ENCODE peak calls at places on chromosomes 3 and 15, in ten cellular contexts. N is AG04450, W is gastrocnemius medialis, S is breast epithelium, D is mucosa of descending colon, M is neural progenitor cell, I is heart left ventricle, U is MM.1S, G is SK-N-MC, B is esophagus squamous epithelium. F is an unnamed sample.

GRCh38 chr3:29759443-29760033 is 478.7 kb downstream of the RBMS3 start:
- DNase-seq in U (no peak), D (no peak), N (no peak), B (no peak), S (no peak), I (peak; percentile 11), G (no peak), W (peak; percentile 15), M (peak; percentile 71), F (no peak)

GRCh38 chr3:164221297-164221696 is 857.0 kb downstream of the SI start:
- DNase-seq in W (no peak), U (no peak), I (no peak), B (no peak), G (no peak), M (no peak), N (no peak), D (no peak), S (no peak), F (no peak)

GRCh38 chr15:45100884-45101622 is 12.9 kb downstream of the DUOX2 start:
- DNase-seq in N (no peak), M (peak; percentile 16), G (no peak), W (no peak), B (no peak), I (no peak), U (no peak), D (no peak), S (no peak), F (peak; percentile 84)

GRCh38 chr3:193894121-193894863 is 241.7 kb upstream of the HES1 start:
- DNase-seq in I (peak; percentile 43), U (no peak), M (no peak), W (no peak), G (no peak), B (no peak), N (no peak), S (no peak), D (peak; percentile 67), F (no peak)

GRCh38 chr3:42704136-42704841 is 1.7 kb upstream of the HHATL start:
- DNase-seq in B (no peak), S (no peak), G (no peak), M (no peak), I (no peak), U (no peak), W (no peak), N (no peak), D (no peak), F (peak; percentile 41)

GRCh38 chr3:23565376-23565775 is 240.4 kb upstream of the UBE2E1 start:
- DNase-seq in B (no peak), M (peak; percentile 74), N (no peak), D (no peak), S (no peak), I (no peak), U (no peak), G (no peak), W (no peak), F (no peak)

GRCh38 chr3:142819214-142819613 is 69.7 kb downstream of the PCOLCE2 start:
- DNase-seq in I (no peak), G (no peak), U (no peak), N (no peak), B (no peak), M (no peak), D (no peak), S (no peak), W (no peak), F (no peak)

GRCh38 chr3:10459954-10460754 is 45.2 kb downstream of the ATP2B2 start:
- DNase-seq in G (no peak), N (peak; percentile 41), M (peak; percentile 98), B (no peak), I (peak; percentile 45), S (peak; percentile 19), D (no peak), W (no peak), U (peak; percentile 85), F (peak; percentile 96)

GRCh38 chr3:179811321-179812095 is 158.7 kb downstream of the USP13 start:
- DNase-seq in N (peak; percentile 65), M (peak; percentile 74), G (peak; percentile 47), I (peak; percentile 15), W (no peak), B (no peak), U (peak; percentile 78), D (no peak), S (no peak), F (peak; percentile 93)

GRCh38 chr3:48595526-48596121 is 495 bp upstream of the COL7A1 start:
- DNase-seq in N (peak; percentile 48), S (peak; percentile 43), D (peak; percentile 80), M (peak; percentile 26), B (no peak), I (no peak), U (no peak), W (no peak), G (no peak), F (peak; percentile 99)

GRCh38 chr3:123349201-123349535 is 99.7 kb downstream of the ADCY5 start:
- DNase-seq in N (no peak), B (no peak), S (no peak), G (no peak), M (no peak), D (no peak), W (no peak), U (no peak), I (no peak), F (peak; percentile 42)

GRCh38 chr15:94205366-94205765 is 26.0 kb upstream of the MCTP2 start:
- DNase-seq in B (no peak), D (no peak), U (no peak), G (peak; percentile 98), I (no peak), M (peak; percentile 5), N (no peak), W (no peak), S (no peak), F (no peak)

GRCh38 chr15:78049691-78050440 is 27.6 kb downstream of the TBC1D2B start:
- DNase-seq in D (no peak), U (peak; percentile 49), B (no peak), M (no peak), W (no peak), N (no peak), I (peak; percentile 41), G (no peak), S (no peak), F (peak; percentile 66)

GRCh38 chr3:66378256-66378655 is 122.6 kb downstream of the LRIG1 start:
- DNase-seq in M (peak; percentile 76), U (no peak), D (no peak), N (no peak), G (no peak), W (no peak), B (no peak), I (no peak), S (no peak), F (no peak)

GRCh38 chr3:146431240-146431639 is 38.1 kb downstream of the PLSCR2 start:
- DNase-seq in B (no peak), S (no peak), D (no peak), G (no peak), M (no peak), N (peak; percentile 20), U (no peak), W (no peak), I (no peak), F (no peak)

DNA sequence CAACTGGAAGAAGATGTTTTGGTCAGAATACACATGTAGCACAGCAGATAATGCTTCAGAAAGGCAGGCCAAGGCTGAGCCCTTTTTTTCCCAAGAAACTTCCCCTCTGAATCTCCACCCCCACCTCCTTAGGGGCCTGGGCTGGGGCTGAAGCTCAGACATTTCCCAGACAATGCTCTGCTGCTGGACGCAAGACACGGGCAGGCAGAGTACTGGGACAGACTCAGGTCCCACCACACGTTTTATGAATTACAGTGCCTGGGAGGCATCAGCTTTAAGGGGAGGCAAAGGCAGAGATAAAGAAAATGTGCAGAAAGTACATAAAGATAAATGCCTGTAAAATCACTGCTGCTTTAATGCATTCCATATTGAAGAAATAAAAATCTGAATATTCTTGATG is 479.4 kb downstream of the ERC2 start:
- DNase-seq in B (no peak), U (no peak), D (no peak), S (no peak), M (peak; percentile 22), G (no peak), N (no peak), W (no peak), I (no peak), F (no peak)
- H3K4me3 ChIP-seq in B (no peak overlapping the region), U (no peak overlapping the region), D (no peak overlapping the region), S (no peak overlapping the region), M (no peak overlapping the region), G (no peak overlapping the region), N (no peak overlapping the region), W (no peak overlapping the region), I (no peak overlapping the region), F (no peak overlapping the region)

GRCh38 chr3:63976166-63976861 is 47.0 kb downstream of the PSMD6 start:
- DNase-seq in I (no peak), N (peak; percentile 81), U (no peak), B (no peak), S (no peak), M (no peak), G (no peak), D (no peak), W (no peak), F (peak; percentile 90)
- H3K4me3 ChIP-seq in I (no peak overlapping the region), N (no peak overlapping the region), U (no peak overlapping the region), B (no peak overlapping the region), S (no peak overlapping the region), M (no peak overlapping the region), G (no peak overlapping the region), D (no peak overlapping the region), W (no peak overlapping the region), F (peak overlapping the region; percentile 44)

GRCh38 chr3:77577264-77577663 is 537.4 kb downstream of the ROBO2 start:
- DNase-seq in B (no peak), U (no peak), I (no peak), N (no peak), D (no peak), M (no peak), W (no peak), G (no peak), S (no peak), F (no peak)
- H3K4me3 ChIP-seq in B (no peak overlapping the region), U (no peak overlapping the region), I (no peak overlapping the region), N (no peak overlapping the region), D (no peak overlapping the region), M (no peak overlapping the region), W (no peak overlapping the region), G (no peak overlapping the region), S (no peak overlapping the region), F (no peak overlapping the region)

GRCh38 chr3:175485436-175485835 is 626.3 kb downstream of the NAALADL2 start:
- DNase-seq in G (no peak), S (no peak), D (no peak), W (no peak), I (no peak), U (no peak), M (no peak), B (no peak), N (no peak), F (no peak)

GRCh38 chr3:175484666-175485065 is 625.5 kb downstream of the NAALADL2 start:
- DNase-seq in D (no peak), B (no peak), G (no peak), M (no peak), N (no peak), U (peak; percentile 63), W (no peak), I (no peak), S (no peak), F (no peak)

GRCh38 chr3:175489406-175489805 is 630.3 kb downstream of the NAALADL2 start:
- DNase-seq in D (no peak), I (no peak), M (no peak), B (no peak), S (no peak), N (no peak), G (no peak), W (no peak), U (peak; percentile 86), F (no peak)

DNA sequence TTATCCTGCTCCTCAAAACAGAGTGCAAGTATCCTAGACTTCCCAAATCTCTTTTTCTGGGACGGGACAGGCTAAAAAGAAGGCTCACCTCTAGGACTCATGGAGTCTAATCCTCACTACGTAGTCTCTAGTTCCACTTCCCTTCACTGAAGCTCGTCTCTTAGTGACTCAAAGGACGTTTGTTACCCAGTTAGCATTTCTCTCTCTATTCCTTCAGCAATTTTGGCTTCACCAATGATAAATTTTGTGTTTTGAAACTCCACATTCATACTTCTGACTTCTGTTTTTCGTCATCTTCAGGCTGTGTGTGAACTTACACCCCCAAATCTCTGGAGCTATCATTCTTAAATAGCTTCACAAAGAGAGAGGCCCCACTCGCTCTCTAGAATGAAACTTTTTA is 627.1 kb downstream of the NAALADL2 start:
- DNase-seq in B (no peak), D (no peak), U (no peak), I (no peak), G (no peak), S (no peak), M (no peak), N (no peak), W (no peak), F (no peak)
- H3K4me3 ChIP-seq in B (no peak overlapping the region), D (no peak overlapping the region), U (no peak overlapping the region), I (no peak overlapping the region), G (no peak overlapping the region), S (no peak overlapping the region), M (no peak overlapping the region), N (no peak overlapping the region), W (no peak overlapping the region), F (no peak overlapping the region)

F was measured in osteoblast.